ENCODE peak calls at places on chromosomes 16 and 17, in four cellular contexts. F is GM12878, R is SK-N-SH, X is HepG2. P is an unnamed sample.

GRCh38 chr16:81005644-81006471 is 827 bp downstream of the CMC2 start:
- DNase-seq in F (no peak), R (no peak), X (peak; percentile 61), P (peak; percentile 57)

GRCh38 chr16:64136314-64136713 is 985.5 kb downstream of the CDH11 start:
- DNase-seq in F (no peak), R (no peak), X (no peak), P (no peak)

GRCh38 chr16:81035975-81036750 is 521 bp downstream of the ATMIN start:
- DNase-seq in F (no peak), R (peak; percentile 80), X (peak; percentile 11), P (peak; percentile 25)

GRCh38 chr17:82845163-82845807 is 5.5 kb upstream of the ZNF750 start:
- DNase-seq in F (no peak), R (no peak), X (no peak), P (no peak)

GRCh38 chr17:57670769-57671545 is 74.1 kb downstream of the CCDC182 start:
- DNase-seq in F (no peak), R (no peak), X (no peak), P (no peak)

GRCh38 chr17:74268554-74268953 is 5.5 kb upstream of the DNAI2 start:
- DNase-seq in F (no peak), R (no peak), X (no peak), P (no peak)

GRCh38 chr16:7653746-7654145 is 321.1 kb downstream of the RBFOX1 start:
- DNase-seq in F (no peak), R (no peak), X (no peak), P (no peak)

GRCh38 chr17:826778-827177 is 44.6 kb downstream of the MRM3 start:
- DNase-seq in F (no peak), R (no peak), X (no peak), P (no peak)

GRCh38 chr16:19540241-19540970 is 15.1 kb upstream of the VPS35L start:
- DNase-seq in F (no peak), R (no peak), X (no peak), P (no peak)

GRCh38 chr16:624522-625401 is 6.0 kb upstream of the WFIKKN1 start:
- DNase-seq in F (no peak), R (peak; percentile 43), X (no peak), P (no peak)

GRCh38 chr16:58472266-58472665 is 27.7 kb upstream of the NDRG4 start:
- DNase-seq in F (no peak), R (no peak), X (no peak), P (no peak)

GRCh38 chr17:77441130-77441920 is 300.6 kb downstream of the SEC14L1 start:
- DNase-seq in F (peak; percentile 98), R (no peak), X (no peak), P (no peak)

GRCh38 chr17:19753661-19754463 is 5.8 kb upstream of the ALDH3A1 start:
- DNase-seq in F (no peak), R (no peak), X (no peak), P (peak; percentile 91)

GRCh38 chr17:50049636-50050035 is 6.3 kb upstream of the ITGA3 start:
- DNase-seq in F (no peak), R (no peak), X (no peak), P (peak; percentile 37)

GRCh38 chr17:75996665-75997590 is 3.7 kb upstream of the CDK3 start:
- DNase-seq in F (peak; percentile 45), R (no peak), X (peak; percentile 94), P (no peak)

GRCh38 chr17:7842380-7842949 is 8.4 kb downstream of the KDM6B start:
- DNase-seq in F (no peak), R (no peak), X (peak; percentile 56), P (peak; percentile 90)

GRCh38 chr17:81427446-81428120 is 32.3 kb downstream of the BAHCC1 start:
- DNase-seq in F (no peak), R (peak; percentile 73), X (no peak), P (no peak)

GRCh38 chr17:62188713-62189112 is 123.6 kb upstream of the MED13 start:
- DNase-seq in F (no peak), R (no peak), X (peak; percentile 62), P (peak; percentile 61)

GRCh38 chr16:87560428-87561199 is 41.7 kb upstream of the JPH3 start:
- DNase-seq in F (no peak), R (peak; percentile 85), X (no peak), P (peak; percentile 65)

GRCh38 chr17:38498353-38498752 is 70.1 kb downstream of the ARHGAP23 start:
- DNase-seq in F (no peak), R (no peak), X (no peak), P (no peak)

GRCh38 chr17:39118674-39119419 is 32.6 kb downstream of the PLXDC1 start:
- DNase-seq in F (peak; percentile 84), R (no peak), X (no peak), P (no peak)

GRCh38 chr16:83717814-83718213 is 90.0 kb upstream of the HSBP1 start:
- DNase-seq in F (no peak), R (no peak), X (no peak), P (no peak)

GRCh38 chr17:66441012-66441703 is 138.7 kb downstream of the PRKCA start:
- DNase-seq in F (peak; percentile 44), R (no peak), X (no peak), P (no peak)

GRCh38 chr16:4994719-4995434 is 36.7 kb downstream of the SEC14L5 start:
- DNase-seq in F (no peak), R (no peak), X (no peak), P (no peak)

DNA sequence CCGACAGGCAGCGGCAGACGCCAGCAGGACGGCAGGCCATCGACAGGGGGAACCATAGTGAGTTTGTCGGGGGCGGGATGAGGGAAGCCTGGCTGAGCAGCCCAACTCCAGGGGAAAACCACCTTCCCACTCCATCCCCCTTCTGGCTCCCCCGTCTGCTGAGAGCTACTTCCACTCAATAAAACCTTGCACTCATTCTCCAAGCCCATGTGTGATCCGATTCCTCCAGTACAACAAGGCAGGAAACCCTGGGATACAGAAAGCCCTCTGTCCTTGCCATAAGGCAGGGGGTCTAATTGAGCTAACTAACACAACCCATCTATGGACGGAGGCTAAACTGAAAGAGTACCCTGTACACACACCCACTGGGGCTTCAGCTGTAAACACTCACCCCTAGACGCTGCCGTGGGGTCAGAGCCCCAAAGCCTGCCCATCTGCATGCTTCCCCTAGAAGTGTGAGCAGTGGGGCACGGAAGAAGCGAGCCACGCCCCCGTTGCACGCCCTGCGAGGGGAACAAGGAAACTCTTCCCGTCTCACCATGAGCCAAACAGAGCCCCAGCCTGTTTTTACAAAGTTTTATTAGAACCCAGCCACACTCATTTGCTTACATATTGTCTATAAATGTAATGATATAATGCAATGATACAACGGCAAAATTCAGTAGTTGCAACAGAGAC is 4.1 kb downstream of the KRTAP29-1 start:
- DNase-seq in F (no peak), R (no peak), X (no peak), P (no peak)
- TF ChIP-seq PBX3 in F (no peak), R (no peak), X (no peak), P (no peak)

DNA sequence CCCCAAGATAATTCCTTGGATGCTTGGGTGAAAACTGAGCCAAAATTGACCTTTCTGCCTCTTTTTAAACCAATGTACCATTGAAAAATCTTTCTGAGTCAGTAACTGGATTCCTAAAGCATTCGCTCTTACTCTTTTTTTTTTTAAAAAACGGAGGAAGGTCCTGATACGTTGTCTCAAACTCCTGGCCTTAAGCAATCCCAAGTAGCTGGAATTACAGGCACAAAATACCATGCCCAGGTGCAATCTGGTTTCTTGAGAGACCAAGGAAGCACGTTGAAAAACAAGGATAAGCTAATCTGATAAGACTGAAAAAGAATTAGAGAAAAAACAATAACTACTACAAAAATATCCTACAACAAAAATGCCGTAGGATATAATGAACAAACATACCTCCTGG is 136.5 kb downstream of the SSH2 start:
- DNase-seq in F (no peak), R (no peak), X (no peak), P (no peak)
- TF ChIP-seq MAX in F (no peak), R (no peak), X (no peak), P (no peak)

DNA sequence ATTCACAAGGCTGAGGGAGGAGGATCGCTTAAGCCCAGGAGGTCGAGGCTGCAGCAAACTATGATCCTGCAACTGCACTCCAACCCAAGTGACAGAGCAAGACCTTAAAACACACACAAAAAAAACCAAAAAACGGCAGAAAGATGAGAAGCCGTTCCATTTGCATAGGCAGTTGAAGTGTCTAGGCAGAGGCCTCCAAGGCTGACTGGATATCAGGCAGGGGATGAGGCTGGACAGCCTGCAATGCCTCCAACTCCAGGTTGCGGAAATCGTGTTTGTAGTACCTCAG is 2.0 kb upstream of the FBXL19 start:
- DNase-seq in F (no peak), R (no peak), X (no peak), P (no peak)
- TF ChIP-seq PBX3 in F (no peak), R (no peak), X (no peak), P (no peak)

GRCh38 chr17:15947976-15948752 is 3.2 kb downstream of the ADORA2B start:
- DNase-seq in F (no peak), R (no peak), X (no peak), P (no peak)
- TF ChIP-seq MAX in F (no peak), R (no peak), X (no peak), P (no peak)

GRCh38 chr16:82580293-82580900 is 46.4 kb upstream of the CDH13 start:
- DNase-seq in F (no peak), R (peak; percentile 22), X (peak; percentile 16), P (peak; percentile 10)
- TF ChIP-seq PBX3 in F (no peak), R (no peak), X (no peak), P (no peak)

GRCh38 chr17:27873746-27874145 is 19.4 kb downstream of the LYRM9 start:
- DNase-seq in F (no peak), R (no peak), X (no peak), P (no peak)
- TF ChIP-seq MAX in F (no peak), R (no peak), X (no peak), P (no peak)

GRCh38 chr17:44877121-44877520 is 22.1 kb downstream of the EFTUD2 start:
- DNase-seq in F (no peak), R (no peak), X (no peak), P (no peak)

GRCh38 chr17:44881145-44881544 is 18.1 kb downstream of the EFTUD2 start:
- DNase-seq in F (no peak), R (no peak), X (no peak), P (no peak)

GRCh38 chr17:44875761-44876160 is 23.5 kb downstream of the EFTUD2 start:
- DNase-seq in F (no peak), R (no peak), X (no peak), P (no peak)

DNA sequence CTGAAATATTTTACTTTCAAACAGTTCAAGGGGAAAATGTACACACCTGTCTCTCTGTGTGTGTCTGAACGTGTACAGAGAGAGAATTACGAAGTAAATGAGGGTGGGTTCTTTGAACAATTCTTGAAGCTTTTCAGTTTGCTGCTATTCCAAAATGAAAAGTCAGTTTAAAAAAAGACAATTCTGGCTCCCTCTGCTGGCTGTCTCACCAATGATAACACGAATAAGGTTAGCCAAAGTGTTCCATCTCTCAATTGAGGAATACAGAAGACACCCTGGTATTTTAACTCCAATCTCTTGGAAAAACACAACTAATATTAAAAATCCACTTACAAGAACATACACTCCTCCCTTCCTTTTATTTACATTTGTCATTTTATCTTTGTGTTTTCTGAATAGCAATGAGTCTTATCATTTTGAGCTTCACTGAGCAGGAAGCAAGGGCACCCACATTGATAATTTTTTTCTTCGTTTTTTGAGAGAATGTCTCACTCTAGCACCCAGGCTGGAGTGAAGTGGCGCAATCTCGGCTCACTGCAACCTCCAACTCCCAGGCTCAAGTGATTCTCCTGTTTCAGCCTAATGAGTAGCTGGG is 20.5 kb downstream of the EFTUD2 start:
- DNase-seq in F (no peak), R (peak; percentile 47), X (peak; percentile 37), P (peak; percentile 80)
- TF ChIP-seq PBX3 in F (no peak), R (no peak), X (no peak), P (no peak)

GRCh38 chr17:70021726-70022125 is 53.3 kb upstream of the KCNJ16 start:
- DNase-seq in F (no peak), R (no peak), X (no peak), P (no peak)
- TF ChIP-seq MAX in F (no peak), R (no peak), X (no peak), P (no peak)

P was measured in A549.